ENCODE peak calls at places on chromosomes 11 and 22, in seven cellular contexts. O is A673, P is psoas muscle, K is astrocyte, V is K562, F is suprapubic skin, S is heart left ventricle. T is an unnamed sample. For H3K4me1, the result is how much of the 10 kb centered on the place peaks cover.

GRCh38 chr11:64805481-64805880 is 2.5 kb upstream of the MAP4K2 start:
- DNase-seq in S (no peak), O (no peak), V (no peak), F (no peak), P (no peak), K (no peak), T (no peak)

GRCh38 chr11:119892311-119892808 is 163.4 kb upstream of the NECTIN1 start:
- DNase-seq in F (no peak), V (no peak), P (no peak), O (peak), K (no peak), S (peak), T (peak)

GRCh38 chr11:492416-493226 is 14.4 kb downstream of the RNH1 start:
- DNase-seq in S (no peak), V (no peak), F (no peak), K (no peak), P (peak), O (no peak), T (no peak)

GRCh38 chr11:134522782-134523570 is 110.9 kb upstream of the B3GAT1 start:
- DNase-seq in K (no peak), S (no peak), O (no peak), F (no peak), V (no peak), P (peak), T (no peak)

GRCh38 chr11:6387811-6388599 is 2.3 kb upstream of the SMPD1 start:
- DNase-seq in K (peak), O (no peak), P (no peak), V (no peak), S (no peak), F (no peak), T (no peak)

GRCh38 chr11:70326365-70326803 is 55.9 kb downstream of the PPFIA1 start:
- DNase-seq in V (no peak), F (no peak), K (no peak), S (peak), O (peak), P (no peak), T (no peak)

GRCh38 chr11:114318361-114318760 is 22.2 kb downstream of the NNMT start:
- DNase-seq in P (no peak), F (no peak), K (no peak), V (no peak), S (no peak), O (no peak), T (no peak)

GRCh38 chr22:35961480-35961902 is 67.1 kb downstream of the RBFOX2 start:
- DNase-seq in F (peak), K (peak), S (peak), V (no peak), P (no peak), O (peak), T (peak)

GRCh38 chr22:20392983-20393704 is 807 bp upstream of the ZNF74 start:
- DNase-seq in S (no peak), P (no peak), V (peak), F (no peak), O (no peak), K (no peak), T (peak)

GRCh38 chr22:37752189-37753061 is 55.3 kb upstream of the GCAT start:
- DNase-seq in F (peak), S (peak), V (no peak), O (peak), P (peak), K (peak), T (peak)

GRCh38 chr11:65766535-65766934 is 14.2 kb downstream of the AP5B1 start:
- DNase-seq in P (no peak), V (no peak), S (no peak), K (peak), O (no peak), F (no peak), T (no peak)

DNA sequence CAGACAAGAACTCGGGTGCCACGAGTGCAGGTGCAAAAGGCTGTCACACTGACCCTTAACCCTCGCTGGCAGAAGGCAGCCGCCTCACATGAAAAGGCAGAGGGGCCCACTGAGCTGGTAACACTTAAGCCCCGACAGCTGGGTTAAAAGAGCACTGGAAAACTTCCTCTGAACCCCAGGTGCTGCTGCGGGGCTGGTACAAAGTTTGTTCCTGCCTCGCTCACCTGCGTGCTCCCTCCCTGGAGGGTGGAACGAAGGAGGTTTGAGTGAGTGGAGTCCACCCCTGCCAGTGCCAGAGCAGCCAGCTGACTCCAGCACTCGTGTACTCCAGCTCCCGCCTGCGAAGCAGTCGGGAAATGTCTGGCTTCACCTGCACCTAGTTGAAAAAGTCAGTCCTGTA is 12.6 kb downstream of the SULT4A1 start:
- DNase-seq in K (no peak), P (peak), F (no peak), S (no peak), O (no peak), V (no peak), T (no peak)
- H3K27ac ChIP-seq in K (no peak), P (no peak), F (no peak), S (no peak), O (no peak), V (no peak), T (no peak)

GRCh38 chr22:24144056-24144455 is 37.2 kb upstream of the SUSD2 start:
- DNase-seq in S (no peak), K (no peak), V (no peak), P (no peak), F (no peak), O (no peak), T (no peak)

GRCh38 chr22:24146190-24146616 is 35.1 kb upstream of the SUSD2 start:
- DNase-seq in P (peak), V (peak), S (peak), O (peak), F (no peak), K (peak), T (no peak)

GRCh38 chr22:24145446-24146189 is 35.7 kb upstream of the SUSD2 start:
- DNase-seq in F (no peak), P (no peak), V (peak), S (no peak), O (no peak), K (no peak), T (no peak)

GRCh38 chr22:24142831-24143230 is 38.5 kb upstream of the SUSD2 start:
- DNase-seq in P (no peak), V (no peak), O (no peak), K (no peak), S (no peak), F (no peak), T (no peak)

DNA sequence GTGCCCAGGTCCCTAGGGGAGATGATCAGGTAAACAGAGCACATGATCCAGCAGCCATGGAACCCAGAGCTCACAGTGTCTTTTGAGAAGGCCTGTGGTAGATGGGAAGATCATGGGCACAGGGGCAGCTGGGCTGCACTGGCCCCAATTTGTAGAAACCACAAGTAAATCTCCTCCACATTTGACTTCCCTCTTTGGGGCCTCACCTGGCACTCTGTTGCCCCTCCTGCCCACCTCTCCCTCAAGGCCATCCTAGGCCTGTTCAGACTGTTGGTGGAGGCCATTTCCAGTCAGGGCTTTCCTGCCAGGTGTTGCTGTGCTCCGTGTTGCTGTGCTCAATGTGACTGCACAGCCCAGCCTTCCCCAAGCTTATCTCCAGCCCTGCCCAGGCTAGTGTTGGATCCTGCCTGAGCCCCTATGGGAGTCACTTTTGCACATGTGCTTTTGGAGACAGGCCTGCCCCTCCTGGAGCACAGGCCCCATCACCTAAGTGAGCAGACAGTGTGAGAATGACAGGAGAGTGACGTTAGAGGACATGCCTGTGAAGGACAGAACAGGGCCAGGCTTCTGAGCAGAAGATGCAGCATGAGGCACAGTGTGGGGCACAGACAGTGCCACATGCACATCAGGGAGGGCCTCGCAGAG is 36.7 kb upstream of the SUSD2 start:
- DNase-seq in V (no peak), P (no peak), S (no peak), O (no peak), K (no peak), F (no peak), T (peak)
- H3K4me1 ChIP-seq in V (under half), P (under half), S (half or more), O (under half), K (under half), F (under half), T (half or more)

GRCh38 chr22:27504854-27505253 is 296.7 kb downstream of the MN1 start:
- DNase-seq in S (no peak), P (peak), V (no peak), K (no peak), O (no peak), F (no peak), T (no peak)

GRCh38 chr22:27507066-27507715 is 294.4 kb downstream of the MN1 start:
- DNase-seq in F (no peak), V (no peak), S (no peak), O (no peak), K (peak), P (no peak), T (no peak)

GRCh38 chr22:27510024-27510423 is 291.5 kb downstream of the MN1 start:
- DNase-seq in O (no peak), S (no peak), K (no peak), F (no peak), P (no peak), V (no peak), T (no peak)

GRCh38 chr22:27509132-27509920 is 292.2 kb downstream of the MN1 start:
- DNase-seq in O (no peak), F (no peak), P (no peak), K (no peak), V (no peak), S (no peak), T (no peak)

GRCh38 chr22:27507935-27508504 is 293.5 kb downstream of the MN1 start:
- DNase-seq in S (no peak), F (no peak), P (no peak), O (no peak), V (no peak), K (peak), T (no peak)
- H3K4me3 ChIP-seq in S (no peak), F (no peak), P (no peak), O (no peak), V (no peak), K (no peak), T (no peak)

GRCh38 chr22:17097062-17097461 is 12.3 kb downstream of the IL17RA start:
- DNase-seq in V (no peak), O (no peak), S (no peak), K (no peak), P (no peak), F (peak), T (no peak)
- H3K27ac ChIP-seq in V (no peak), O (no peak), S (no peak), K (no peak), P (no peak), F (no peak), T (no peak)

GRCh38 chr11:62505112-62505783 is 41.4 kb downstream of the AHNAK start:
- DNase-seq in P (peak), V (peak), K (no peak), S (peak), F (no peak), O (no peak), T (peak)
- H3K4me1 ChIP-seq in P (under half), V (half or more), K (under half), S (half or more), F (half or more), O (under half), T (half or more)

DNA sequence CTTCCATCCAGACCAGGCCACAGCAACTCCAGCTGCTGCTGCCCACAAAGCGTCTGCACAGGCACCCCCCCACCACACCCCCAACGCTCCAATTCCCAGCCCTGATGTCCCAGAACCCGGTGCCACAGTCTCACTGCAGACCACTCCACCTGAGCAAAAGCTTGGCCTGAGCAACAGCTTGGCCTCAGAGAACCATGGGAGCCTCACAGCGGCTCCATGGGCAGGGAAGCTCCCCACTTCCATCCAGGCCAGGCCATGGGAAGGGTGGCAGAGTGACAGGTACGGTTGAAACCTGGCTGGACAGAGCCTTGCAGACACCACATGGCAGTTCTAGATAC is 13.2 kb downstream of the PLXNB2 start:
- DNase-seq in V (no peak), O (no peak), P (no peak), F (no peak), S (no peak), K (no peak), T (no peak)
- H3K4me3 ChIP-seq in V (no peak), O (peak), P (peak), F (peak), S (no peak), K (no peak), T (no peak)

DNA sequence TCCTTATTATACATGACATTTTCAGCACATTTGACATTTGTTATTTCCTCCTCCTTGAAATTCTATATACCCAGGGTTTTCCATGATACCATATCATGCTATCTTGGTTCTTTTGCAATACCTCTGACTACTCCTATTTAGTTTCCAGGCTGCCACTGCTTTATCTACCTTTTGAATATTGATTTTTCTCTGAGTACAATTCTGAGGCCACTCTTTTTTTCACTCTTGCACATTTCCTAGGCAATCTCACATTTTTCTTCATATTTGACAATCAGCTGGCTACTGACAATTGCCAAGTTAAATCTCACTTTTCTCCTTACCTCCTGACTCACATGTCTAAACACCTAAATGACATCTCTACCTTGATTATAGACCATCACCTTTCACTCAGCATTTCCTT is 11.9 kb downstream of the SBF2 start:
- DNase-seq in F (no peak), S (no peak), V (no peak), P (no peak), O (no peak), K (no peak), T (no peak)
- H3K27ac ChIP-seq in F (no peak), S (no peak), V (no peak), P (no peak), O (no peak), K (no peak), T (no peak)

GRCh38 chr11:24453129-24453723 is 43.6 kb upstream of the LUZP2 start:
- DNase-seq in V (no peak), O (no peak), F (no peak), P (no peak), S (no peak), K (peak), T (no peak)
- H3K4me1 ChIP-seq in V (under half), O (under half), F (under half), P (under half), S (under half), K (under half), T (under half)

DNA sequence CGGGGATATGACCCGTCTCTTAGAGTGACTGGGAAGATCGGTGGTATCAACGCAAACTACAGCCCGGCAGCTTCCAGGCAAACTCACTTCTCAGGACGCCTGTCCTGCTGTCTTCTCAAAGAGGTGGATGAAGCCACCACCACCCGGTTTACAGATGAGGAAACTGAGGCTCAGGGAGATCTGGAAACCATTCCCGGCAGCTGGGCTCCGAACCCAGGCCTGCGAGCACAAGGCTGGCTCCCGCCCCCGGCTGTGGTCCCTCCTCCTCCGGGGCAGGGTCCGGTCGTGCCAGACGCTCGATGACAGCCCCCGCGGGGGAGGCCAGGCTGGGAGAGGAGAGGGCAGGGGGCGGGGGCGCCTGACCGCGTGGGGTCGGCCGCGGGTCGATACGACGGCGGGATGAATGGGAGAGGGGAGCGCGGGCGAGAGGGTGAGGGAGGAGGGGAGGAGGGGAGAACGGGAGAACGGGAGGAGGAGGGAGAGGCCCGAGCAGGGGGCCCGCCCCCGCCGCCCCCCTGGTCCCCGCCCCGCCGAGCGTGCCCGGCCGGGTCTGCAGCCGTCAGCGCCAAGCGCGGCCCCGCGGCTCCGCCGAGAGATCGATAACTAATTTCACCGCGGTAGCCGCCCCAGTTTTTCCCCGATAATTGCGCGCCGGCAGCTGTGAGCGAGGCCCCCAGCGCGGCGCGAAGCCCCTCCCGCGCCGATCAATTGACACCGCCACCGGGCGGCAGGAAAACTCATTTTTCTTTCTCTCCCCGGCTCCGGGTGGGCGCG is 14.0 kb downstream of the IGLL1 start:
- DNase-seq in S (no peak), V (no peak), K (no peak), P (peak), F (peak), O (no peak), T (no peak)
- H3K4me3 ChIP-seq in S (peak), V (no peak), K (no peak), P (peak), F (peak), O (peak), T (peak)

GRCh38 chr11:11243258-11243789 is 109.7 kb downstream of the CSNK2A3 start:
- DNase-seq in O (no peak), S (no peak), V (no peak), K (no peak), P (peak), F (peak), T (no peak)
- H3K27ac ChIP-seq in O (no peak), S (peak), V (no peak), K (no peak), P (peak), F (peak), T (peak)

T was measured in heart right ventricle.